ENCODE peak calls at places on chromosomes 1 and 21, in ten cellular contexts. V, Y, D, O, E, N, J, Q, B and S are unnamed samples.

GRCh38 chr1:110216116-110216515 is 6.0 kb downstream of the KCNC4 start:
- DNase-seq in V (no peak), Y (no peak), D (no peak), O (no peak), E (no peak), N (no peak), J (no peak), Q (no peak), B (no peak), S (no peak)

GRCh38 chr1:162916407-162916806 is 55.4 kb upstream of the CCDC190 start:
- DNase-seq in V (no peak), Y (no peak), D (no peak), O (no peak), E (no peak), N (no peak), J (no peak), Q (no peak), B (no peak), S (no peak)

GRCh38 chr1:214857716-214858115 is 224.8 kb upstream of the KCNK2 start:
- DNase-seq in V (no peak), Y (no peak), D (no peak), O (no peak), E (no peak), N (no peak), J (no peak), Q (no peak), B (no peak), S (no peak)

GRCh38 chr1:205493241-205494085 is 11.0 kb upstream of the CDK18 start:
- DNase-seq in V (no peak), Y (no peak), D (no peak), O (peak; percentile 59), E (peak; percentile 17), N (no peak), J (no peak), Q (no peak), B (no peak), S (peak; percentile 93)

GRCh38 chr1:41580520-41581172 is 96.2 kb upstream of the EDN2 start:
- DNase-seq in V (no peak), Y (no peak), D (no peak), O (no peak), E (no peak), N (no peak), J (no peak), Q (no peak), B (no peak), S (no peak)

GRCh38 chr1:232316864-232317263 is 313.1 kb downstream of the SIPA1L2 start:
- DNase-seq in V (no peak), Y (no peak), D (no peak), O (no peak), E (no peak), N (no peak), J (no peak), Q (no peak), B (no peak), S (no peak)

GRCh38 chr21:26280715-26281310 is 110.2 kb upstream of the APP start:
- DNase-seq in V (no peak), Y (no peak), D (no peak), O (no peak), E (no peak), N (no peak), J (no peak), Q (no peak), B (no peak), S (no peak)

GRCh38 chr21:18832950-18833349 is 429.4 kb upstream of the TMPRSS15 start:
- DNase-seq in V (no peak), Y (no peak), D (no peak), O (peak; percentile 4), E (peak; percentile 64), N (no peak), J (no peak), Q (no peak), B (peak; percentile 4), S (peak; percentile 7)

GRCh38 chr1:171817511-171818265 is 23.6 kb upstream of the DNM3 start:
- DNase-seq in V (peak; percentile 45), Y (no peak), D (no peak), O (peak; percentile 12), E (peak; percentile 68), N (peak; percentile 67), J (no peak), Q (no peak), B (peak; percentile 50), S (peak; percentile 40)

GRCh38 chr1:117388328-117388727 is 21.1 kb downstream of the MAN1A2 start:
- DNase-seq in V (no peak), Y (no peak), D (no peak), O (no peak), E (no peak), N (peak; percentile 34), J (no peak), Q (no peak), B (no peak), S (no peak)

GRCh38 chr1:233904979-233905415 is 521 bp downstream of the SLC35F3 start:
- DNase-seq in V (no peak), Y (no peak), D (no peak), O (no peak), E (no peak), N (no peak), J (no peak), Q (no peak), B (peak; percentile 3), S (no peak)

GRCh38 chr1:232627645-232628334 is 2.1 kb downstream of the SIPA1L2 start:
- DNase-seq in V (no peak), Y (no peak), D (peak; percentile 73), O (peak; percentile 27), E (peak; percentile 64), N (peak; percentile 33), J (no peak), Q (peak; percentile 81), B (no peak), S (no peak)

GRCh38 chr21:44331650-44332306 is 7.4 kb downstream of the CFAP410 start:
- DNase-seq in V (no peak), Y (no peak), D (no peak), O (no peak), E (peak; percentile 10), N (no peak), J (no peak), Q (no peak), B (no peak), S (no peak)

GRCh38 chr1:43430831-43431230 is 22.9 kb downstream of the HYI start:
- DNase-seq in V (no peak), Y (no peak), D (no peak), O (no peak), E (no peak), N (no peak), J (no peak), Q (no peak), B (no peak), S (no peak)

GRCh38 chr1:232923739-232924386 is 26.5 kb upstream of the NTPCR start:
- DNase-seq in V (peak; percentile 39), Y (no peak), D (no peak), O (no peak), E (no peak), N (peak; percentile 66), J (peak; percentile 26), Q (no peak), B (no peak), S (no peak)

GRCh38 chr1:110630770-110631663 is 24.9 kb upstream of the KCNA2 start:
- DNase-seq in V (peak; percentile 88), Y (peak; percentile 74), D (peak; percentile 77), O (no peak), E (peak; percentile 78), N (peak; percentile 92), J (peak; percentile 71), Q (peak; percentile 64), B (peak; percentile 84), S (peak; percentile 57)

GRCh38 chr1:24779689-24780464 is 34.6 kb downstream of the CLIC4 start:
- DNase-seq in V (no peak), Y (no peak), D (no peak), O (no peak), E (no peak), N (no peak), J (no peak), Q (no peak), B (no peak), S (no peak)

GRCh38 chr1:203638914-203639313 is 12.3 kb downstream of the ATP2B4 start:
- DNase-seq in V (no peak), Y (no peak), D (no peak), O (no peak), E (peak; percentile 66), N (peak; percentile 26), J (no peak), Q (no peak), B (peak; percentile 57), S (no peak)

GRCh38 chr1:155263067-155263466 is 907 bp upstream of the SCAMP3 start:
- DNase-seq in V (no peak), Y (no peak), D (no peak), O (no peak), E (no peak), N (no peak), J (no peak), Q (no peak), B (no peak), S (no peak)

GRCh38 chr1:218751208-218751948 is 406.2 kb downstream of the TGFB2 start:
- DNase-seq in V (no peak), Y (no peak), D (no peak), O (no peak), E (peak; percentile 28), N (no peak), J (no peak), Q (no peak), B (no peak), S (no peak)

GRCh38 chr1:243917177-243917862 is 67.3 kb upstream of the AKT3 start:
- DNase-seq in V (no peak), Y (peak; percentile 18), D (no peak), O (peak; percentile 34), E (peak; percentile 17), N (peak; percentile 26), J (no peak), Q (peak; percentile 36), B (no peak), S (peak; percentile 82)

GRCh38 chr1:230212405-230212936 is 145.4 kb downstream of the GALNT2 start:
- DNase-seq in V (no peak), Y (no peak), D (no peak), O (no peak), E (no peak), N (peak; percentile 17), J (no peak), Q (no peak), B (no peak), S (no peak)